ENCODE peak calls at places on chromosomes 4 and X, in five cellular contexts. X, M, F, V and K are unnamed samples.

GRCh38 chr4:102717448-102718092 is 43.2 kb downstream of the MANBA start:
- DNase-seq in X (no peak), M (peak; percentile 44), F (no peak), V (no peak), K (no peak)

GRCh38 chr4:25178838-25179261 is 18.6 kb upstream of the SEPSECS start:
- DNase-seq in X (no peak), M (no peak), F (no peak), V (no peak), K (no peak)

GRCh38 chr4:169723207-169723606 is 34.5 kb downstream of the HPF1 start:
- DNase-seq in X (no peak), M (peak; percentile 31), F (no peak), V (peak; percentile 30), K (no peak)

GRCh38 chrX:1205681-1206611 is 6.5 kb downstream of the CRLF2 start:
- DNase-seq in X (no peak), M (peak; percentile 99), F (peak; percentile 41), V (peak; percentile 95), K (peak; percentile 47)

GRCh38 chrX:52422884-52423283 is 54.1 kb downstream of the XAGE2 start:
- DNase-seq in X (no peak), M (no peak), F (no peak), V (no peak), K (no peak)

GRCh38 chr4:63302792-63303191 is 1106.5 kb downstream of the TECRL start:
- DNase-seq in X (no peak), M (no peak), F (no peak), V (no peak), K (no peak)

GRCh38 chr4:57865264-57865663 is 755.1 kb upstream of the IGFBP7 start:
- DNase-seq in X (no peak), M (no peak), F (no peak), V (no peak), K (no peak)

GRCh38 chr4:24643774-24644520 is 59.6 kb upstream of the DHX15 start:
- DNase-seq in X (no peak), M (no peak), F (peak; percentile 18), V (no peak), K (no peak)

GRCh38 chrX:129606918-129607317 is 47.8 kb downstream of the APLN start:
- DNase-seq in X (peak; percentile 7), M (peak; percentile 47), F (peak; percentile 81), V (peak; percentile 53), K (peak; percentile 48)